ENCODE peak calls at places on chromosomes 7 and 10, in five cellular contexts. One of them, this sample, is unnamed.

GRCh38 chr7:33774762-33775523 is 130.4 kb upstream of the BMPER start:
- DNase-seq in HFFc6: no peak
- DNase-seq in cardiac fibroblast: peak
- DNase-seq in psoas muscle: peak
- DNase-seq in OCI-LY7: no peak
- DNase-seq in this sample: peak

GRCh38 chr7:151859111-151859947 is 17.6 kb downstream of the PRKAG2 start:
- DNase-seq in HFFc6: no peak
- DNase-seq in psoas muscle: no peak
- DNase-seq in OCI-LY7: no peak
- DNase-seq in cardiac fibroblast: no peak
- DNase-seq in this sample: peak

GRCh38 chr10:79947787-79948424 is 999 bp downstream of the SFTPD start:
- DNase-seq in OCI-LY7: no peak
- DNase-seq in cardiac fibroblast: no peak
- DNase-seq in HFFc6: no peak
- DNase-seq in psoas muscle: no peak
- DNase-seq in this sample: no peak

GRCh38 chr7:102897856-102898531 is 14.8 kb upstream of the LRRC17 start:
- DNase-seq in cardiac fibroblast: no peak
- DNase-seq in OCI-LY7: no peak
- DNase-seq in HFFc6: no peak
- DNase-seq in psoas muscle: no peak
- DNase-seq in this sample: no peak

GRCh38 chr7:35254496-35255416 is 856 bp upstream of the TBX20 start:
- DNase-seq in psoas muscle: no peak
- DNase-seq in cardiac fibroblast: peak
- DNase-seq in OCI-LY7: no peak
- DNase-seq in HFFc6: no peak
- DNase-seq in this sample: no peak

GRCh38 chr7:68207676-68208075 is 1211.0 kb downstream of the TYW1 start:
- DNase-seq in cardiac fibroblast: no peak
- DNase-seq in HFFc6: no peak
- DNase-seq in OCI-LY7: no peak
- DNase-seq in psoas muscle: no peak
- DNase-seq in this sample: no peak

GRCh38 chr7:155984609-155985405 is 172.5 kb upstream of the SHH start:
- DNase-seq in cardiac fibroblast: no peak
- DNase-seq in psoas muscle: no peak
- DNase-seq in OCI-LY7: no peak
- DNase-seq in HFFc6: no peak
- DNase-seq in this sample: no peak

GRCh38 chr10:15719062-15719898 is 442 bp downstream of the ITGA8 start:
- DNase-seq in OCI-LY7: no peak
- DNase-seq in cardiac fibroblast: no peak
- DNase-seq in psoas muscle: no peak
- DNase-seq in HFFc6: no peak
- DNase-seq in this sample: no peak

GRCh38 chr7:30367561-30367960 is 83.2 kb downstream of the ZNRF2 start:
- DNase-seq in cardiac fibroblast: no peak
- DNase-seq in HFFc6: no peak
- DNase-seq in OCI-LY7: no peak
- DNase-seq in psoas muscle: no peak
- DNase-seq in this sample: no peak

GRCh38 chr10:78408671-78409472 is 375.2 kb downstream of the RPS24 start:
- DNase-seq in OCI-LY7: no peak
- DNase-seq in psoas muscle: peak
- DNase-seq in HFFc6: no peak
- DNase-seq in cardiac fibroblast: peak
- DNase-seq in this sample: peak
- TF ChIP-seq CTCF in OCI-LY7: no peak
- TF ChIP-seq CTCF in psoas muscle: no peak
- TF ChIP-seq CTCF in HFFc6: peak
- TF ChIP-seq CTCF in cardiac fibroblast: no peak
- TF ChIP-seq CTCF in this sample: no peak

DNA sequence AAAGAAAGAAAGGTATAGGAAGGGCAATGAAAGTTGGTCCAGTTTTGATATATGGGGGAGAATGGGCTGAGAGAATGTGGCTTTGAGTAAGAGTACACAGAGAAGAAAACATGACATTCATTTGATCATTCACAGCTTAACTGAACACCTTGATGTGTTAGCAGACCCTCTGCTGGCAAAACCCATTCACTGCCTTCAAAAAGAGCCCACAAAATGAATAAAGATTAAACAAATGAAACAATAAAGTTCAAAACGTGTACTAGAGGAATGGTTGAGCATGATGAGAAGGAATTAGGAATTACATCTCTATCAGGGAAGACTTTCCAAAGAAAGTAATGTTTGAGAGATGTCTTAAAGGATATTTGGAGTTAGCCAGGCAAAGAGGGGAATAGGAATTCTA is 2.1 kb downstream of the WEE2 start:
- DNase-seq in HFFc6: no peak
- DNase-seq in psoas muscle: no peak
- DNase-seq in OCI-LY7: no peak
- DNase-seq in cardiac fibroblast: no peak
- DNase-seq in this sample: no peak
- TF ChIP-seq CTCF in HFFc6: no peak
- TF ChIP-seq CTCF in psoas muscle: no peak
- TF ChIP-seq CTCF in OCI-LY7: peak
- TF ChIP-seq CTCF in cardiac fibroblast: no peak
- TF ChIP-seq CTCF in this sample: no peak

GRCh38 chr7:104161244-104161643 is 46.6 kb downstream of the ORC5 start:
- DNase-seq in cardiac fibroblast: no peak
- DNase-seq in OCI-LY7: no peak
- DNase-seq in psoas muscle: no peak
- DNase-seq in HFFc6: no peak
- DNase-seq in this sample: no peak

GRCh38 chr7:104156842-104157277 is 51.0 kb downstream of the ORC5 start:
- DNase-seq in OCI-LY7: peak
- DNase-seq in HFFc6: peak
- DNase-seq in cardiac fibroblast: peak
- DNase-seq in psoas muscle: no peak
- DNase-seq in this sample: peak

GRCh38 chr7:104162081-104162480 is 45.7 kb downstream of the ORC5 start:
- DNase-seq in cardiac fibroblast: no peak
- DNase-seq in HFFc6: no peak
- DNase-seq in OCI-LY7: no peak
- DNase-seq in psoas muscle: no peak
- DNase-seq in this sample: no peak

DNA sequence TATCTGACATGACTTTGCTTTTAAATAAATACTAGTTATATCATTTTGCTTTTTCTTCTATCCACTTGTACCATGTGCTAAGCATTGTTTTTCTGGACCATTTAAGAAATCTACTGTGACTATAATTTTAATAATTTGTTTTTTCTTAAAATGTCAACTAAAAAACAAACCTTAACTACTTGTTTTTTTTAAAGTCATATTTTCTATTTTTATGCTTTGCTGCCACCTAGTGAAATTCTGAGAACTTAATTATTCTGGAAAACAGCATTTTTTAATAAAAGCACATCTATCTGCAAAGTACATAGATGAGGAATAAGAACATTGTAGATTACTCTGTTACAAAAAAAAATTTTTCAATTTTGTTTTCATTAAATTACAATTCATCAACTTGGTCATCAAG is 47.4 kb downstream of the ORC5 start:
- DNase-seq in OCI-LY7: peak
- DNase-seq in cardiac fibroblast: peak
- DNase-seq in HFFc6: peak
- DNase-seq in psoas muscle: no peak
- DNase-seq in this sample: peak
- TF ChIP-seq CTCF in OCI-LY7: peak
- TF ChIP-seq CTCF in cardiac fibroblast: peak
- TF ChIP-seq CTCF in HFFc6: peak
- TF ChIP-seq CTCF in psoas muscle: peak
- TF ChIP-seq CTCF in this sample: peak

GRCh38 chr7:142185069-142185468 is 72.8 kb downstream of the PRSS58 start:
- DNase-seq in OCI-LY7: no peak
- DNase-seq in psoas muscle: no peak
- DNase-seq in HFFc6: no peak
- DNase-seq in cardiac fibroblast: no peak
- DNase-seq in this sample: no peak

GRCh38 chr7:142194201-142194600 is 63.7 kb downstream of the PRSS58 start:
- DNase-seq in HFFc6: no peak
- DNase-seq in psoas muscle: no peak
- DNase-seq in OCI-LY7: no peak
- DNase-seq in cardiac fibroblast: no peak
- DNase-seq in this sample: no peak

GRCh38 chr7:142188159-142188558 is 69.7 kb downstream of the PRSS58 start:
- DNase-seq in HFFc6: no peak
- DNase-seq in OCI-LY7: no peak
- DNase-seq in psoas muscle: no peak
- DNase-seq in cardiac fibroblast: no peak
- DNase-seq in this sample: peak

DNA sequence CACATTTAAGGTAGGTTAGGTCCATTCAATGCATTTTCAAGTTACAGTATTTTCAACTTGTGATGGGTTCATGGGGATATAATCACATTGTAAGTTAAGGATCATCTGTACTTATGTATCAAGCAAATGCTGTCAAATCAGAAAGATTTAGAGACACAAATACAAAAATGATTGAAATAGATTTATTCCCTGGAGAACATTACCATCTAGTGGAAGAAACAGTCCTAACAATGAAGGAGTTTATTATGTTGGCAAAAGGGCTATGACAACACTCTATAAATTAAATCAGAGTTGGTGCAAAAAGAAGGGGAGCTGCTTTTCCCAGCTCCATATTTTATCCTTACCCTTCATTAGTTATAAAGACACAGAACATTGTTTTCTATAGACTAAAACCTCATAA is 69.0 kb downstream of the PRSS58 start:
- DNase-seq in psoas muscle: no peak
- DNase-seq in cardiac fibroblast: no peak
- DNase-seq in HFFc6: no peak
- DNase-seq in OCI-LY7: peak
- DNase-seq in this sample: peak
- TF ChIP-seq CTCF in psoas muscle: no peak
- TF ChIP-seq CTCF in cardiac fibroblast: peak
- TF ChIP-seq CTCF in HFFc6: peak
- TF ChIP-seq CTCF in OCI-LY7: peak
- TF ChIP-seq CTCF in this sample: peak

DNA sequence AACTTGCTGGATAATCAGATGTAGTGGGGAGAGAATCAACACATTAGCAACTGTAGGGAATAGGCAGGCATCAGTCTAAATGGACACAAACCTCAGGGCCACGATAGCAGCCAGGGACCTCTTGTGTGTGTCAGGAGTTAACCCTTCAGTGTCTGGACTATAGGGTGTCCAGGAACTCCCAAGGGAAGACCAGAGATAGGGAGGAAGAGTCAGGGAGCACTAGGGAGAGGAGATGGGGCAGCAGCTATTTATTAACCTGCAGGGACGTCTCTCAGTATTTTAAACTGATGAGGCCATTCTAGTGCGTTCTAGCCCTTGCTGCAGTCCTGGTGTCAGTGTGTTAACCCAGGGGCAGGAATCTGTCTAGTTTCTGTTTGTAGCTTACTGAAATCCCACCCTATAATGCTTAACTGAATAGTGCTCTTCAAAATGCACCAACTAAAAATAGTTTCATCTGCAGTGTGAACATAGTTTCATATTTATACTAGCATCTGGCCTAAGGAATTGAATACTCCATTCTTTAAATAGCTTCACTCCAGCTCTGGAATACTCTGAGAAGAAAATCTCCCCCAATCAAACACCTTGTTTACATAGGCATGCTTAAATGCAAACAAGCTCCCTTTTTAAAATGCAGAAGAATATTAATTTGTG is 62.7 kb downstream of the ARID5B start:
- DNase-seq in OCI-LY7: no peak
- DNase-seq in HFFc6: no peak
- DNase-seq in cardiac fibroblast: no peak
- DNase-seq in psoas muscle: no peak
- DNase-seq in this sample: no peak
- TF ChIP-seq CTCF in OCI-LY7: no peak
- TF ChIP-seq CTCF in HFFc6: no peak
- TF ChIP-seq CTCF in cardiac fibroblast: no peak
- TF ChIP-seq CTCF in psoas muscle: no peak
- TF ChIP-seq CTCF in this sample: no peak

DNA sequence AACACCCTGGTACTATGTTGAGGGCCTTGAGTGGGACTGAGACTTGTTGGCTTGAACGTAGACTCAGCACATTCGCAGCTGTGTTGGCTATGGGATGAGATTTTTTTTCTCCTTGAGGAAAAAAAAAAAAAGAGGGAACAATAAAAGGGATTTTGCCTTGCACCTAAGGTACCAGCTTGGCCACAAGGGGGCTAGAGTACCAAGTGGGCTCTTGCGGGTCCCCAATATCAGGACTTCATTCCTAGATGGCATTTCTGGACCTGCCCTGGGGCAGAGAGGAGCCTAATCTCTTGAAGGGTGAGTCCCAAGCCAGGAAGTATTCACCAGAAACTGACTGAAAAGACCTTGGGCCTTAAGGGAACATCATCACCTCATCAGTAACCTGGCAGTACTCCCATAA is 1083.6 kb upstream of the PHF14 start:
- DNase-seq in psoas muscle: no peak
- DNase-seq in OCI-LY7: no peak
- DNase-seq in HFFc6: no peak
- DNase-seq in cardiac fibroblast: no peak
- DNase-seq in this sample: no peak
- TF ChIP-seq CTCF in psoas muscle: no peak
- TF ChIP-seq CTCF in OCI-LY7: peak
- TF ChIP-seq CTCF in HFFc6: peak
- TF ChIP-seq CTCF in cardiac fibroblast: no peak
- TF ChIP-seq CTCF in this sample: no peak

GRCh38 chr7:112297681-112298080 is 91.2 kb downstream of the ZNF277 start:
- DNase-seq in HFFc6: no peak
- DNase-seq in OCI-LY7: no peak
- DNase-seq in psoas muscle: no peak
- DNase-seq in cardiac fibroblast: no peak
- DNase-seq in this sample: no peak

GRCh38 chr7:112302566-112302965 is 96.1 kb downstream of the ZNF277 start:
- DNase-seq in OCI-LY7: no peak
- DNase-seq in psoas muscle: no peak
- DNase-seq in cardiac fibroblast: no peak
- DNase-seq in HFFc6: no peak
- DNase-seq in this sample: no peak

GRCh38 chr7:112298543-112299100 is 92.1 kb downstream of the ZNF277 start:
- DNase-seq in HFFc6: no peak
- DNase-seq in cardiac fibroblast: no peak
- DNase-seq in psoas muscle: no peak
- DNase-seq in OCI-LY7: no peak
- DNase-seq in this sample: no peak

GRCh38 chr7:112296416-112296815 is 89.9 kb downstream of the ZNF277 start:
- DNase-seq in cardiac fibroblast: peak
- DNase-seq in HFFc6: peak
- DNase-seq in psoas muscle: no peak
- DNase-seq in OCI-LY7: no peak
- DNase-seq in this sample: no peak

GRCh38 chr7:112300831-112301407 is 94.4 kb downstream of the ZNF277 start:
- DNase-seq in OCI-LY7: no peak
- DNase-seq in cardiac fibroblast: no peak
- DNase-seq in psoas muscle: no peak
- DNase-seq in HFFc6: no peak
- DNase-seq in this sample: no peak
- TF ChIP-seq CTCF in OCI-LY7: no peak
- TF ChIP-seq CTCF in cardiac fibroblast: no peak
- TF ChIP-seq CTCF in psoas muscle: no peak
- TF ChIP-seq CTCF in HFFc6: no peak
- TF ChIP-seq CTCF in this sample: no peak